ENCODE peak calls at places on chromosomes 7 and 10, in six cellular contexts. T is mucosa of descending colon, C is testis, E is foreskin fibroblast, D is natural killer cell, M is stomach. F is an unnamed sample.
A peak's percentile ranks its signal among the peaks of the same experiment; 100 is the strongest.

GRCh38 chr10:129293991-129294700 is 172.9 kb upstream of the MGMT start:
- DNase-seq in T (no peak), C (no peak), E (no peak), D (no peak), M (no peak), F (no peak)

GRCh38 chr10:85594239-85594638 is 772.4 kb downstream of the GRID1 start:
- DNase-seq in T (no peak), C (no peak), E (no peak), D (no peak), M (no peak), F (no peak)

GRCh38 chr7:14896461-14896860 is 6.1 kb downstream of the DGKB start:
- DNase-seq in T (no peak), C (no peak), E (no peak), D (no peak), M (no peak), F (no peak)

GRCh38 chr7:157347217-157347904 is 10.6 kb downstream of the DNAJB6 start:
- DNase-seq in T (no peak), C (peak; percentile 65), E (peak; percentile 40), D (no peak), M (no peak), F (no peak)

GRCh38 chr10:127974911-127975310 is 68.0 kb downstream of the PTPRE start:
- DNase-seq in T (no peak), C (no peak), E (no peak), D (no peak), M (no peak), F (no peak)

GRCh38 chr7:20016669-20017068 is 200.5 kb downstream of the MACC1 start:
- DNase-seq in T (no peak), C (no peak), E (no peak), D (no peak), M (no peak), F (no peak)

GRCh38 chr7:103762361-103762760 is 227.1 kb downstream of the RELN start:
- DNase-seq in T (no peak), C (no peak), E (no peak), D (no peak), M (no peak), F (no peak)

GRCh38 chr10:86678999-86679792 is 10.9 kb downstream of the LDB3 start:
- DNase-seq in T (no peak), C (no peak), E (no peak), D (no peak), M (no peak), F (no peak)

GRCh38 chr10:123391275-123392028 is 237.2 kb downstream of the BUB3 start:
- DNase-seq in T (no peak), C (no peak), E (no peak), D (no peak), M (no peak), F (no peak)

GRCh38 chr10:123390874-123391273 is 236.7 kb downstream of the BUB3 start:
- DNase-seq in T (no peak), C (no peak), E (no peak), D (no peak), M (no peak), F (no peak)

GRCh38 chr10:123392182-123392930 is 238.2 kb downstream of the BUB3 start:
- DNase-seq in T (no peak), C (no peak), E (no peak), D (no peak), M (no peak), F (no peak)

GRCh38 chr10:123389520-123389919 is 235.3 kb downstream of the BUB3 start:
- DNase-seq in T (no peak), C (no peak), E (no peak), D (no peak), M (no peak), F (no peak)

DNA sequence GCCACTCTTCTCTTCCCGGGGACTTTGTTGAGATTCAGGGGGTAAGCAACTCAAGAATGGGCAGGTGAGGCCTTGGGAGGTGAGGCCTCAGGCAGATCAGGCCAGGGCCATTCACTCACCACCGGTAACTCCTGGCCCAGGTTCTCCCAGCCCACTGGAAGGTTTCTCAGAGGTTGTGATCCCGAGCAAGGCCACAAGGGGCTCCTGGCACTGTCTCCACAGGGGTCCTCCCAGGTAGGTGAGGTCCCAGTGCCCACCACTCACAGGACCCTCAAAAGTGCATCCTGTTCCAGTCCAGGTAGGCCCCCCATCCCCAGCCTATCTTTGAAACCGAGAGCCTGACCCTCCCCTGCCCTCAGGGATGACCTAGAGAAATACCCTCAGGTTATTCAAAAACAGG is 236.1 kb downstream of the BUB3 start:
- DNase-seq in T (no peak), C (no peak), E (no peak), D (no peak), M (no peak), F (no peak)
- TF ChIP-seq CTCF in T (no peak), C (no peak), E (no peak), D (no peak), M (no peak), F (no peak)

GRCh38 chr10:1369197-1369596 is 313.0 kb downstream of the WDR37 start:
- DNase-seq in T (no peak), C (no peak), E (no peak), D (no peak), M (no peak), F (no peak)
- TF ChIP-seq CTCF in T (no peak), C (no peak), E (no peak), D (no peak), M (no peak), F (no peak)

DNA sequence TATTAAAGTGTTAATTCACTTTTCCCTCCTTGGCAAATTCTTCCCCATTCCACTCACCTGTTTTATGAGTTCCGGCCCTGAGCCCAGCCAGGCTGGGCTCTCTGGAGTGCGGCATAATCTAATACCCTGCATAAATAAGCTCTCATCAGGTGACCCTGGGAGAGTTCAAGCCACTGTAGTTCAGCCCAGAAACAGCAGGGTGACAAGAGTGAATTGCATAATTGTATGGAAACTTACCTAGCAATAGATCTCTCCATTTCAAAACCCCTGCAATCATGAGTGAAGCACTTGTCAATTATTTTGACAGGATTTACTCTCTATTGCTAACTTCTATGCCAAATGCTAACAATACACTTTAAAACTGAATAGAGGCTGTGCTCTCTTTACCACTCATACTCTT is 94.7 kb downstream of the OSBPL3 start:
- DNase-seq in T (no peak), C (no peak), E (no peak), D (no peak), M (no peak), F (no peak)
- TF ChIP-seq CTCF in T (no peak), C (no peak), E (no peak), D (no peak), M (no peak), F (no peak)

DNA sequence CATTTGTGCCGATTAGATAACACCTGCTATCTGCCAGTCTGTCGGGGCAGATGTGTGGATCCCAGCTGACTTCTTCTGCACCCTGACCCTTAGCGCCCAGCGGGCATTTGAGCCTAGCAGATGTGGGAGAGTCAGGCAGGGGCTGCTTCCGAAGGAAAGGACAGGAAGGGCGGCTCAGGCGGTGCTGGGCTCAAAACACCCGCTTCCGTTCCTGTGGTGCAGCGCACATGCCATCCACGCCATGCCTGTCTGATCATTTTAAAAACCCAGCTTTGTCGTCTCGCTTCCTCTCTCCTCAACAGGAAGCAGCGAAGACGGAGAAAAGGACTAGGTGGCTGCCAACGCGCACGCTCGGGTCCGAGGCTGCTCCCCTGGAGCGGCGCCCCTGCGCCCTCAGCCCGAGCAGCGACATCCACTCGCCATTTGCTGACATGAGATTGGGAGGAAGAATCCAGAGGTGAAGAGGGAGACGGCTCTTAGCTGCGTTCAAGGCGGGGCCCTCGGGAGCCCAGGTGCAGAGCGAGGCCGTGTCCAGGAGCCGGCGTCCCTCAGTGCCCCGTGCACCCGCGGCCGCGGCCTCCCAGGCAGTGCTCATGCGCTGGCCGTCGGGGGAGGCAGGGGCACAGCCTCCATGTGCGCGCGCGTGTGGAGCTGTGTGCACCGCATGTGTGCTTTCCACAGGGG is 5.9 kb upstream of the BHLHA15 start:
- DNase-seq in T (peak; percentile 31), C (no peak), E (no peak), D (no peak), M (no peak), F (no peak)
- TF ChIP-seq CTCF in T (no peak), C (no peak), E (no peak), D (no peak), M (no peak), F (no peak)

GRCh38 chr7:100429637-100430449 is at the start of gene MEPCE:
- DNase-seq in T (peak; percentile 98), C (peak; percentile 97), E (peak; percentile 89), D (peak; percentile 97), M (peak; percentile 96), F (peak; percentile 95)

GRCh38 chr7:100430450-100431285 is 1.0 kb downstream of the MEPCE start:
- DNase-seq in T (peak; percentile 70), C (peak; percentile 50), E (no peak), D (peak; percentile 56), M (no peak), F (no peak)

GRCh38 chr7:100428199-100428966 is at the start of gene ZCWPW1:
- DNase-seq in T (peak; percentile 99), C (peak; percentile 96), E (peak; percentile 95), D (peak; percentile 96), M (peak; percentile 95), F (peak; percentile 64)

GRCh38 chr7:100427762-100428198 is 723 bp downstream of the ZCWPW1 start:
- DNase-seq in T (no peak), C (no peak), E (no peak), D (no peak), M (no peak), F (no peak)

DNA sequence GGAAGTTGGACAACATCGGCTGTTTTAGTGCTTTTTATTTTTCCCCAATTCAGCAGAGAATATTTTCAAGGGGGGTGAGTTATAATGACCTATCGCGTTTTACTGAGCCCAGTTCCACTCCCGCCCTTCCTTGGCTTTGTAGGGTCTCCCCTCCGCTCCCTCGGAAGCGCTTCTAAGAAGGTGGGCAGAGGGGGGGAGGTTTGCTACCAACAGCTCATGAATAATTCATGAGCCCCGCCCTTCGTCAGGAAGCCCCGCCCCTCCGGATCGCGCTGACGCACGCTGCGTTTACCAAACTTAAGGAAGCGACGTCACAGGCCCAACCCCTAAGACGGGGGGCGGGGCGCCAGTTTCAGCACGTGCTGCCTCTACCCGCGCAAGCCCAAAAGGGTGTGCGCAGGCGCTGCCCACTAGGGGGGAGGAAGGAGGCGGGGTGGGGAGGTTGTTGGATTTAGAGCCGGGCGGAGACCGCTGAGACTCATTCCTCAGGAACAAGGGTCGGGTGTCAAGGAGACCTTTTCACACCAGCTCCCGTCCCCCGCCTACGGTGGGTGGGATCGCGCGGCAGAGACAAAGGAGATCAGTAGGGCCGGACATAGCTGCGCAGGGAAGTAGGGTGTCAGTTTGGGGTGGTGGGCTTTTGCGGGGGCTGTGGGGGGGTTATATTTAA is 529 bp upstream of the MEPCE start:
- DNase-seq in T (peak; percentile 100), C (peak; percentile 100), E (peak; percentile 100), D (peak; percentile 100), M (peak; percentile 100), F (peak; percentile 74)
- TF ChIP-seq CTCF in T (no peak), C (peak; percentile 71), E (no peak), D (no peak), M (peak; percentile 53), F (no peak)

GRCh38 chr10:43667317-43667731 is 18.6 kb upstream of the ZNF32 start:
- DNase-seq in T (no peak), C (no peak), E (no peak), D (no peak), M (no peak), F (no peak)
- TF ChIP-seq CTCF in T (no peak), C (no peak), E (peak; percentile 50), D (no peak), M (no peak), F (no peak)

GRCh38 chr10:33939892-33940291 is 605.4 kb upstream of the NRP1 start:
- DNase-seq in T (no peak), C (no peak), E (no peak), D (no peak), M (no peak), F (no peak)
- TF ChIP-seq CTCF in T (no peak), C (no peak), E (no peak), D (no peak), M (no peak), F (no peak)